ENCODE peak calls at places on chromosomes 2 and 18, in five cellular contexts. L is mammary epithelial cell, T is psoas muscle, Y is choroid plexus epithelial cell, O is nephron progenitor cell. X is an unnamed sample.

GRCh38 chr2:216424305-216424704 is 12.0 kb downstream of the SMARCAL1 start:
- DNase-seq in L (no peak), Y (no peak), T (no peak), O (no peak), X (no peak)

GRCh38 chr2:37982147-37982582 is 57.1 kb downstream of the RMDN2 start:
- DNase-seq in L (peak), Y (peak), O (peak), T (peak), X (peak)

GRCh38 chr2:69817739-69818494 is 11.5 kb upstream of the GMCL1 start:
- DNase-seq in L (no peak), Y (peak), T (no peak), O (no peak), X (no peak)

GRCh38 chr2:108607706-108608301 is 73.5 kb downstream of the LIMS1 start:
- DNase-seq in Y (peak), L (no peak), O (peak), T (no peak), X (no peak)

GRCh38 chr2:66957677-66958076 is 439.5 kb upstream of the ETAA1 start:
- DNase-seq in Y (no peak), L (no peak), O (no peak), T (no peak), X (no peak)

GRCh38 chr2:99403524-99403923 is 66.3 kb downstream of the EIF5B start:
- DNase-seq in Y (peak), T (no peak), O (no peak), L (no peak), X (no peak)

GRCh38 chr2:231383701-231384435 is 11.6 kb upstream of the B3GNT7 start:
- DNase-seq in O (no peak), T (no peak), Y (no peak), L (no peak), X (no peak)

GRCh38 chr2:182015334-182016109 is 29.9 kb downstream of the PPP1R1C start:
- DNase-seq in O (no peak), L (peak), T (no peak), Y (peak), X (no peak)

GRCh38 chr2:164992818-164993217 is 37.5 kb upstream of the SLC38A11 start:
- DNase-seq in T (no peak), Y (peak), O (peak), L (peak), X (peak)

GRCh38 chr18:33560686-33561370 is 17.2 kb upstream of the ASXL3 start:
- DNase-seq in L (peak), T (no peak), O (no peak), Y (peak), X (no peak)

GRCh38 chr2:134284119-134284670 is 30.3 kb downstream of the MGAT5 start:
- DNase-seq in O (no peak), Y (peak), T (no peak), L (no peak), X (no peak)

GRCh38 chr18:26549486-26550435 is 1.4 kb upstream of the KCTD1 start:
- DNase-seq in T (peak), Y (peak), L (peak), O (peak), X (peak)

GRCh38 chr2:46915281-46915810 is at the start of gene MCFD2:
- DNase-seq in O (no peak), L (peak), Y (peak), T (no peak), X (no peak)

GRCh38 chr18:76479351-76480238 is 15.4 kb downstream of the ZNF516 start:
- DNase-seq in T (no peak), O (no peak), L (no peak), Y (no peak), X (no peak)

GRCh38 chr18:74571895-74572680 is 25.6 kb upstream of the ZNF407 start:
- DNase-seq in Y (no peak), O (no peak), T (no peak), L (no peak), X (no peak)

GRCh38 chr2:189341077-189341476 is 100.2 kb upstream of the WDR75 start:
- DNase-seq in T (no peak), Y (no peak), L (no peak), O (no peak), X (no peak)

GRCh38 chr18:26462304-26462703 is 86.0 kb downstream of the KCTD1 start:
- DNase-seq in T (no peak), Y (no peak), L (no peak), O (no peak), X (no peak)

GRCh38 chr2:233453111-233453915 is 99.0 kb downstream of the DGKD start:
- DNase-seq in T (peak), Y (no peak), O (no peak), L (no peak), X (no peak)

GRCh38 chr2:140502951-140503630 is 1627.7 kb downstream of the LRP1B start:
- DNase-seq in O (no peak), L (peak), T (no peak), Y (peak), X (no peak)

GRCh38 chr2:196990092-196990491 is 63.6 kb upstream of the PGAP1 start:
- DNase-seq in Y (no peak), T (no peak), L (no peak), O (no peak), X (no peak)

GRCh38 chr2:73187549-73187948 is 14.8 kb upstream of the NOTO start:
- DNase-seq in O (no peak), T (no peak), Y (no peak), L (no peak), X (no peak)

GRCh38 chr2:178075006-178075326 is 2.4 kb upstream of the PDE11A start:
- DNase-seq in L (no peak), O (no peak), T (no peak), Y (no peak), X (no peak)

GRCh38 chr2:19733951-19734425 is 167.8 kb downstream of the TTC32 start:
- DNase-seq in T (no peak), L (no peak), Y (peak), O (no peak), X (no peak)

DNA sequence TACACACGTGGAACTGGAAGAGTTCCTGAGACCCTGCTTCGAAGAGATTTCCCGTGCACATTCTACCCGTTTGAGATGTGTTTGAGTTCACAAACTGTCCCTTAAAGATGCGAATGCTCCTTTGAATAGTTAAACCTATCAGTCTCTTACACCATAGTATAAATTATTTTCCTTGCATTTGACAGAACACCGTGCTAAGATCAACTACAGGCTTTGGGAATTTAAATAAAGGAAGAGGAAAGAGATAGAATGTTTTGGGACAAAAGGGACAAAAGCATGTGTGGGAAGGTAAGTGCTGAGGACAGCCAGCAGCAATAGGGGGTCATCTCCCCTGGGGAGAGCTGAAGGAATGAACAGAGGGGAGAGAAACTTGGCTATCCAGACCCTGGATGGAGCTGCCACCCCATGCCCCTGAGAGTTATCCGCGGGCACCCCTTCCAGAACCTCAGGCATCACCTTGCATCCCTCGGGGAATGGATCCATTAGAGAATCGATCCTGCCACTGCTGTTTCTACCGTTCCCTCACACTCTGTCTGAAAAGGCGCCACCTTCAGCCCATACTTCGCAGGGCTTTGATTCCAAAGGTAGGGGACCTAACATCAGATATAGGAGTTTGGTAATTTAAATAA is 890 bp upstream of the ADCY3 start:
- DNase-seq in L (no peak), Y (no peak), T (no peak), O (no peak), X (no peak)
- TF ChIP-seq CTCF in L (no peak), Y (peak), T (no peak), O (no peak), X (peak)

GRCh38 chr2:191013876-191014652 is at the start of gene STAT1:
- DNase-seq in L (peak), T (peak), Y (peak), O (peak), X (peak)
- TF ChIP-seq CTCF in L (no peak), T (no peak), Y (no peak), O (no peak), X (no peak)

DNA sequence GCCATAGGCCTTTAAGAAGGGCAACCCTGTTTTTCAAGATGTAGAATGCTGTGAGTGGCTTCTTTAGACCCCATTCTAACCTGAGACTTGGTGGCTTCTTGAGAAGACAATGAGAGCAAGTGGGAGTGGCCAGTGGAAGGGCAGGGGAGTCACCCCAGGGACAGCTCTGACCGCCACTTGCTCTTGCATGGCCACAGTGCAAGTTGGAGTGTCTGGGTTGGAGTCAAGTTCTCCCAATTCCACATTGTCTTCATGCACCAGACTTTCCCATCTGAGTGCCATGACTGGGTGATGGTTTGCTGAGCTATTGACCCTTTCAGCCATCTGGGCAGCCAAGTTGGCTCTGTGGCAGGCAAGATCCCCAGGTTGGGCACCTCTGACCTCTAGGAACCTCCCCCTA is 148.0 kb upstream of the SKOR2 start:
- DNase-seq in T (no peak), L (no peak), O (no peak), Y (no peak), X (no peak)
- TF ChIP-seq CTCF in T (no peak), L (no peak), O (no peak), Y (no peak), X (no peak)

GRCh38 chr2:236503100-236503499 is 66.5 kb upstream of the ACKR3 start:
- DNase-seq in T (no peak), Y (peak), O (no peak), L (no peak), X (no peak)
- TF ChIP-seq CTCF in T (peak), Y (peak), O (no peak), L (no peak), X (peak)

GRCh38 chr2:10331033-10331701 is 28.5 kb downstream of the HPCAL1 start:
- DNase-seq in Y (no peak), T (peak), L (no peak), O (peak), X (no peak)
- TF ChIP-seq CTCF in Y (no peak), T (no peak), L (no peak), O (no peak), X (no peak)

GRCh38 chr2:127575185-127575765 is 39.8 kb downstream of the MYO7B start:
- DNase-seq in O (no peak), L (no peak), T (no peak), Y (no peak), X (no peak)
- TF ChIP-seq CTCF in O (no peak), L (no peak), T (no peak), Y (no peak), X (no peak)

GRCh38 chr18:1229634-1230033 is 325.0 kb downstream of the ADCYAP1 start:
- DNase-seq in Y (no peak), L (no peak), O (no peak), T (no peak), X (no peak)
- TF ChIP-seq CTCF in Y (no peak), L (no peak), O (no peak), T (no peak), X (no peak)

GRCh38 chr2:237652854-237653253 is 25.5 kb downstream of the LRRFIP1 start:
- DNase-seq in O (no peak), Y (no peak), T (no peak), L (no peak), X (no peak)

GRCh38 chr2:237652181-237652580 is 24.8 kb downstream of the LRRFIP1 start:
- DNase-seq in Y (no peak), L (no peak), T (peak), O (no peak), X (no peak)

GRCh38 chr2:237649541-237650454 is 22.4 kb downstream of the LRRFIP1 start:
- DNase-seq in T (no peak), Y (no peak), O (no peak), L (no peak), X (no peak)

GRCh38 chr2:237650455-237650850 is 23.1 kb downstream of the LRRFIP1 start:
- DNase-seq in Y (no peak), L (no peak), T (no peak), O (no peak), X (no peak)

DNA sequence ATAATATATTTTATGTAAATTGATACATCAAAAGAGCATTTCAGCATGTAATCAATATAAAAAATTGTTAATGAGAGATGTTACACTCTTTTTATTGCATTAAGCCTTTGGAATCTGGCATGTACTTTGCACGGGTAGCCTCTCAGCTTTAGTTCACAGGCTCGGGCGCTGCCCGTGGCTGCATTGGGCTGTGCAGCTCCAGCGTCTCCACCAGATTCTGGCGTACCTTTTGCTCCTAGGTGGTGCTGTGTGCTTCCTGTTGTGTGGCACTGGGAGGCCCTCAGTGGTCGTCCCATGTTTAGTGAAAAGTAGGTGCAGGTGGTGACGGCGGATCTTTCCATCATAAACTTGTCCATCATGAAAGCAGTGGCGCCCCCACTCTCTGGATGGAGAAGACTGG is 24.4 kb downstream of the LRRFIP1 start:
- DNase-seq in T (no peak), O (no peak), L (no peak), Y (no peak), X (no peak)
- TF ChIP-seq CTCF in T (peak), O (no peak), L (no peak), Y (no peak), X (no peak)

DNA sequence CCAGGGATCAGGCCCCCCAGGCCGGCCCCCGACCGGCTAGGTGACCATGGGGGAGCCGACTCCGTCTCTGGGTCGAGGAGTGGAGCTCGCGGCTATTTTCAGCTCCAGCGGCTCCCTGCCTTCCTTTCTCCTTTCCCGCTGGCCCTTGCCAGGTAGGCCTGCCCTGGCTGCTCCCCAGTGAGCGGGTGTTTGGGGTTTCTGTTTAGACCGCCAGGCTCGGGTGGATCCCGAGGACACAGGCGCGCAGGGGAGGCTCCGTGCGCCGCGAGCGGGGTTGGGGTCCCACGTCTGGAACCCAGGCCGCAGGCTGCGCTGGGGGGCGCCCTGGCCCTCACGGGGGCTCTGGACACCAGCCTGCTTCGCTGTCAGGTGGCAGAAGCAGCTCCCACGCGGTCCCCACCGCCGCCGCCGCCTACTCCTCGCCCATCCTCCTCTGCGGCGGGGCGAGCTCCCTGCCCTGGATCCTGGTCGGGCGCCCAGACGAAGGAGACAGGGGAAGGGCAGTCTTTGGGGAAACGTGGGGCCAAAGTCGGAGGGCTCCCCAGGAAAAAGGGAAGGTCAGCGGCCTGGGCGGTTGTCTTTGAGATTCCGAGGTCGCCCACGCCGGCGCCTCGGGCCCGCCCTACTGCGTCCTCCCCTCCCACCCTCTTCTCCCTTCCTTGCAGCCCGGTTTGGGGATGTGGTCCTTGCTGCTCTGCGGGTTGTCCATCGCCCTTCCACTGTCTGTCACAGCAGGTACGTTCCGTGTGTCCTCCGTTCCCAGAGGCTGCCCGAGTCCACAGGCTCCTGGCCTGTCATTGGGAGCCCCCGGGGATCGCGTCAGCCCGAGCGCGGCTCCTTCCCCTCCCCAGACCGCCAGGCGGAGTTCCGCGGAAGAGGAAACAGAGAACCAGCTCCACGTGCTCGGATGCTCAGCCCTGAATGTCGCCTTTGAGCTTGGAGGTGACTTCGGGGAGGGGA is 648 bp downstream of the IL1RL2 start:
- DNase-seq in L (peak), O (peak), T (peak), Y (peak), X (peak)
- TF ChIP-seq CTCF in L (no peak), O (no peak), T (peak), Y (peak), X (peak)

GRCh38 chr2:88159955-88160415 is 10.2 kb upstream of the THNSL2 start:
- DNase-seq in L (peak), T (no peak), O (peak), Y (peak), X (peak)
- TF ChIP-seq CTCF in L (peak), T (peak), O (peak), Y (peak), X (peak)

X was measured in neural crest cell.